ENCODE peak calls at places on chromosome 11, in seven cellular contexts. V, H, Q, J, G, N and W are unnamed samples.

GRCh38 chr11:46295312-46295995 is 18.0 kb downstream of the CREB3L1 start:
- DNase-seq in N (peak), Q (peak), V (peak), J (peak), H (peak), G (peak), W (no peak)

GRCh38 chr11:38593649-38594048 is 1995.6 kb upstream of the RAG2 start:
- DNase-seq in Q (no peak), N (no peak), J (no peak), H (no peak), G (no peak), V (no peak), W (no peak)

GRCh38 chr11:70411713-70412452 is 13.6 kb downstream of the CTTN start:
- DNase-seq in J (no peak), N (no peak), Q (no peak), V (no peak), H (no peak), G (no peak), W (no peak)

GRCh38 chr11:27281276-27281675 is 81.7 kb downstream of the CCDC34 start:
- DNase-seq in N (no peak), H (no peak), G (no peak), J (no peak), V (no peak), Q (no peak), W (no peak)

GRCh38 chr11:36130401-36130800 is 158.8 kb downstream of the COMMD9 start:
- DNase-seq in J (no peak), N (no peak), H (no peak), Q (no peak), V (no peak), G (no peak), W (no peak)

GRCh38 chr11:77346906-77347603 is 45.6 kb upstream of the GDPD4 start:
- DNase-seq in V (peak), H (no peak), Q (no peak), N (no peak), G (no peak), J (no peak), W (peak)

GRCh38 chr11:118927554-118928107 is 1.9 kb upstream of the BCL9L start:
- DNase-seq in N (no peak), J (no peak), G (no peak), Q (no peak), V (no peak), H (no peak), W (no peak)

GRCh38 chr11:19394525-19395016 is 153.8 kb upstream of the E2F8 start:
- DNase-seq in J (no peak), H (no peak), G (no peak), Q (no peak), V (no peak), N (no peak), W (no peak)

GRCh38 chr11:122882809-122883681 is 486 bp downstream of the JHY start:
- DNase-seq in G (peak), H (peak), J (peak), Q (peak), V (peak), N (peak), W (no peak)

GRCh38 chr11:8247312-8247711 is 16.4 kb downstream of the LMO1 start:
- DNase-seq in Q (no peak), J (no peak), V (no peak), H (peak), N (peak), G (no peak), W (no peak)

GRCh38 chr11:93113824-93114223 is 84.0 kb downstream of the SLC36A4 start:
- DNase-seq in Q (no peak), V (no peak), J (no peak), N (no peak), G (no peak), H (peak), W (no peak)

GRCh38 chr11:44931466-44931865 is 19.2 kb downstream of the TP53I11 start:
- DNase-seq in H (no peak), Q (no peak), J (no peak), N (no peak), G (no peak), V (no peak), W (no peak)

GRCh38 chr11:88293931-88294330 is 43.6 kb downstream of the CTSC start:
- DNase-seq in N (no peak), G (no peak), V (no peak), J (no peak), H (no peak), Q (no peak), W (no peak)

GRCh38 chr11:14424096-14424495 is 65.1 kb upstream of the RRAS2 start:
- DNase-seq in Q (no peak), V (no peak), J (no peak), N (no peak), H (no peak), G (no peak), W (no peak)

GRCh38 chr11:6611092-6612007 is 666 bp downstream of the TAF10 start:
- DNase-seq in Q (peak), V (no peak), H (peak), J (no peak), N (peak), G (no peak), W (no peak)

GRCh38 chr11:17597770-17598169 is 50.7 kb downstream of the OTOG start:
- DNase-seq in G (no peak), N (no peak), J (no peak), H (no peak), V (peak), Q (peak), W (no peak)

GRCh38 chr11:112273066-112273465 is 12.4 kb upstream of the PLET1 start:
- DNase-seq in N (no peak), H (no peak), V (no peak), G (no peak), J (no peak), Q (no peak), W (no peak)

GRCh38 chr11:91776660-91777059 is 448.0 kb upstream of the FAT3 start:
- DNase-seq in H (no peak), N (no peak), G (no peak), V (no peak), Q (no peak), J (no peak), W (no peak)

GRCh38 chr11:1520209-1520986 is 33.8 kb upstream of the MOB2 start:
- DNase-seq in V (no peak), Q (no peak), H (no peak), G (no peak), J (no peak), N (no peak), W (no peak)

GRCh38 chr11:108958446-108959123 is 293.7 kb downstream of the DDX10 start:
- DNase-seq in G (no peak), V (peak), H (no peak), N (no peak), Q (no peak), J (no peak), W (peak)

GRCh38 chr11:70483077-70483861 is 84.9 kb downstream of the CTTN start:
- DNase-seq in Q (no peak), J (no peak), V (no peak), N (peak), G (no peak), H (peak), W (no peak)

DNA sequence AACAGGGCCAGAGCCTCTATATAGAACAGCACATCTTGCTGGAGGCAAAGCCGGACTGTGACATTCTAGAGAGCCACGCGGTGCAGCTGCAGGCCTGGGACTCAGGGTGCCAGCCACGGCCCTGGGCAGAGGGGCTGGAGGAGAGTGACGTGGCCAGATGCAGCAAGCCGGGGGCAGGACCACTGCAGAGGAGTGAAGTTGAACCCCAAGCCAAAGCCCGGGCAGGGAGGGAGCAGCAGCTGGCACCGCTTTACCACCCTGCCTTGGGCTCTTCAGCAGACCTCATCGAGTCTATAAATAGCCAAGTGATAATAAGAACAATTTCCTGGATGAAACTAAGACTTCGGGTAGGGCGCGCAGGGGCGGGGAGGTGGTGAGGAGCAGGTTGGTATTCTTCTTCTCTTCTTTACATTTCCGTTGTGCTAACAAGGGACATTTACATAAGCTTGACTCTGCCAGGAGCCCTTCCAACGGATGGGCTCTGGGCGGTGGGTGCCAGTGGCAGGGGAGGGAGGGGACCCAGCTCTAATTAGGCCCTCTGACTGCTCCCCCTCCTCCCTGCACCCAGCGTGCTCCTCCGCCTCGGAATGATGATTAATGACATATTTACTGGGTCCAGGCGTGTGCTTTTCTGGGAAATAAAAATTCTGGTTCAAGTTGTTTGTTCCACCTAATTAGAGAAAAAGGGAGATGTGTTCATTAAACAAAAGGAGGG is 110.2 kb downstream of the ST3GAL4 start:
- DNase-seq in N (peak), V (no peak), H (no peak), Q (no peak), J (no peak), G (no peak), W (no peak)
- H3K4me3 ChIP-seq in N (no peak), V (no peak), H (no peak), Q (no peak), J (no peak), G (no peak), W (no peak)

GRCh38 chr11:61756147-61756451 is 3.7 kb downstream of the MYRF start:
- DNase-seq in V (no peak), H (no peak), G (no peak), N (no peak), Q (no peak), J (no peak), W (no peak)
- H3K4me3 ChIP-seq in V (no peak), H (no peak), G (no peak), N (no peak), Q (no peak), J (no peak), W (no peak)

GRCh38 chr11:128686045-128686741 is 7.7 kb upstream of the FLI1 start:
- DNase-seq in V (no peak), G (no peak), J (no peak), N (no peak), H (peak), Q (no peak), W (no peak)
- H3K4me3 ChIP-seq in V (no peak), G (peak), J (no peak), N (peak), H (peak), Q (no peak), W (peak)

DNA sequence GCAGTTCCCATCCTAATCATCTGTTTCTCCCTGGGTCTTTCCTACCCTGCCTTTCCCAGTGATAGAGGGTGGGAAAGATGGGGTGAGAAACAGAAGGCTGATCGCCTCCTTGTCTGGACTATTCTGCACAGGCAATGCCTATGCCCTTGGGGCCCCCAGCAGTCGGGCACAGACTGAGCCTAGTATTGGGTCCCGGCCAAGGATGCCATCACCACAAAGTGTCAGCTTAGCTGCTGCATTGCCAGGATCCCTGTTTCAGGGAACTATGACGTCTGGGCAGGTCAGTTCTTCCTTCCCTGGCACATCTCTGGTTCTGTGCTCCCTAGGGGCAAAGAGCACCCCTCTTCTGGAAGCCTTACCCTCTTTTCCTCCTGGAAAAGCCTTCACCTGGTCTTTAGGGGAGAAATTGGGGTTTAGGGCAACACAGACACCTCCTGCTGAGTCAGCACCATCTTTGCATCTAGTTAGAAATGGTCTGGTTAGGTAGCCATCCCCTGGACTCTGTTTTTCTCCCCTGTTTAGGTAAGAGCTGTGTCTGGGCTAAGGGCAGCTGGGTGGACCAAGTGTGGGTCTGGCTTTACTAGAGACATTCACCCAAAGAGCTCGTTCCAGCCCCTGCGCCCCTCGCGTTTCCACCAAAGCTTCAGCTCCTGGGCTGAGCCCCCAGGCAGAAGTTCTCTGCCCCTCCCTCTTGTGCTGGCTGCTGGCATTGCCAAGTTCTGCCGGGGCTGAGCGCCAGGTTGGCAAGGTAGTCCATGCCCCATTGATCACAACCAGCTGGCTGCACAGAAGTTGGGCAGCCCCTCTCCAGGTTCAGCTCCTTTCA is 2.0 kb downstream of the ADAMTS8 start:
- DNase-seq in G (no peak), V (no peak), H (no peak), N (no peak), Q (no peak), J (no peak), W (no peak)
- H3K4me3 ChIP-seq in G (no peak), V (no peak), H (peak), N (peak), Q (peak), J (no peak), W (no peak)

GRCh38 chr11:104799251-104799650 is 99.0 kb downstream of the CASP12 start:
- DNase-seq in H (no peak), V (no peak), N (no peak), Q (no peak), G (no peak), J (no peak), W (no peak)
- H3K4me3 ChIP-seq in H (no peak), V (no peak), N (no peak), Q (no peak), G (peak), J (no peak), W (no peak)

DNA sequence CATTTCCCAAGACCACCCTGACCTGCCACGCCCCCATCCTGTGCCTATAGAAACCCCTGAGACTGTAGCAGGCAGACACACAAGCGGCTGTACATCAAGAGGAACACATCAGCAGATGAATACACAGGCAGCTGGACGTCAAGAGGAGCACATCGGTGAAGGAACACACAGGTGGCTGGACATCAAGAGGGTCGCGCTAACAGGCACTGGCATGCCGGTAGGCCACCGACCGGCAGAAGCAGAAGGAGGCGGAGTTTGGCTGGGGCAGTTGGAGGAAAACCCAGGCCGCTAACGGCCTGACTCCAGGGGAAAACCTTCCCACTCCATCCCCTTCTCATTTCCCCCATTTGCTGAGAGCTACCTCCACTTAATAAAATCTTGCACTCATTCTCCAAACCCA is 5.4 kb upstream of the IPO7 start:
- DNase-seq in N (no peak), Q (no peak), V (no peak), J (no peak), G (no peak), H (peak), W (no peak)
- H3K4me3 ChIP-seq in N (no peak), Q (no peak), V (no peak), J (no peak), G (no peak), H (peak), W (no peak)

GRCh38 chr11:73156686-73157085 is 14.6 kb upstream of the FCHSD2 start:
- DNase-seq in H (no peak), V (no peak), Q (no peak), N (no peak), G (no peak), J (no peak), W (no peak)

GRCh38 chr11:73158356-73159051 is 16.4 kb upstream of the FCHSD2 start:
- DNase-seq in V (no peak), Q (no peak), H (no peak), G (no peak), J (no peak), N (no peak), W (no peak)

GRCh38 chr11:73159297-73159696 is 17.2 kb upstream of the FCHSD2 start:
- DNase-seq in J (no peak), Q (no peak), G (no peak), N (no peak), V (no peak), H (no peak), W (no peak)

GRCh38 chr11:73156114-73156513 is 14.0 kb upstream of the FCHSD2 start:
- DNase-seq in J (no peak), N (no peak), G (no peak), H (no peak), Q (no peak), V (no peak), W (no peak)

DNA sequence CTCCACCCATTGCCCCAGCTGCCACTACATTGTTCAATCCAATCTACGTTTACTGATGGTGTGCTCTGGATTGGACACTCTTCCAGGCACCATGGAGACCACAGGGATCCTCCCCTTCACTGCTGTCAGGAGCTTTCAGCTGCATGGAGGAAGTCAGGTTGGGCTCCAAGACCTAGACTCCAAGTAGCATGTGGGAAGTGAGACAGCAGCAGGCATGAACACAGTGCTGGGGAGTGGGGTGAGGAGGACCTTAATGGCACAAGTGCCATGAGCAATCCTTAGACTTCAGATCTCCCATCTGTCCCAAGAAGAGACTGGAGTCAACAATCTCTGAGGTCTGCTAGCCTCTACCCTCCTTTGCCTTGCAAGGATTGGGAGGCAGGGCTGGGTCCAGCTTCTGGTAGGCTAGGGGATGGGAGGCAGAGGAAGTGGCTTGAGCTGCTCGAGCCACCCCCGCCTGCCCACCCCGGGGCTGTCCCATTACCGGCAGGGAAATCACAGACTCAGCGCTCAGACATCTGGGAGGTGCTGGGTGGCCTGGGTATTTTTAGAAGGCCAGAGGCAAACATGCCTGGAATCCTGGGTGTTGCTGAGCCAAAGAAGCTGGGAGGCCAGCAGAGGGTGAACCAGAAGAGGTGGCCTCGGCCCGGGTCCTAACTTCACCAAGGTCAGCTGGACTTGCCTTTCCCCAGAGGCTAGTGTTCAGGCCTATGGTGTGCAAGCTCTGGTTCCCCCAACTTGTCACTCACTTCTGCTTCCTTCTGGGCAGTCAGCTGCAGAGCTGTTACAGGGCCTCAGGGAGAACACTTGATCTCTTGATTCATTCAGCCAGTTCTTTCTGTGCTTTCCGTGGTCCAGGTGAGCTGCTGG is 15.3 kb upstream of the FCHSD2 start:
- DNase-seq in V (peak), G (no peak), J (no peak), N (peak), H (no peak), Q (peak), W (no peak)
- H3K4me3 ChIP-seq in V (no peak), G (no peak), J (no peak), N (no peak), H (no peak), Q (no peak), W (no peak)